ENCODE peak calls at places on chromosomes 12 and 14, in ten cellular contexts. X is neuronal stem cell; H is CD4-positive, CD25-positive, alpha-beta regulatory T cell; J is GM23248; N is foreskin keratinocyte; F is adipocyte; K is mesendoderm; G is left lung; D is mesenchymal stem cell; T is SJSA1. W is an unnamed sample. For H3K4me1, the result is how much of the 10 kb centered on the place peaks cover.

GRCh38 chr12:52147983-52148540 is 43.8 kb downstream of the KRT80 start:
- DNase-seq in X (no peak), H (no peak), J (no peak), N (peak), F (no peak), K (no peak), G (peak), D (no peak), T (peak), W (no peak)

GRCh38 chr14:93682459-93682858 is 105.8 kb downstream of the PRIMA1 start:
- DNase-seq in X (no peak), H (no peak), J (no peak), N (no peak), F (no peak), K (no peak), G (no peak), D (no peak), T (no peak), W (no peak)

GRCh38 chr12:1795221-1795784 is 25.1 kb upstream of the LRTM2 start:
- DNase-seq in X (no peak), H (no peak), J (no peak), N (no peak), F (no peak), K (peak), G (peak), D (no peak), T (no peak), W (no peak)

GRCh38 chr12:101795013-101795412 is 35.7 kb downstream of the GNPTAB start:
- DNase-seq in X (no peak), H (peak), J (no peak), N (no peak), F (no peak), K (no peak), G (no peak), D (no peak), T (no peak), W (no peak)

GRCh38 chr12:22672951-22673350 is 48.0 kb downstream of the ETNK1 start:
- DNase-seq in X (no peak), H (no peak), J (peak), N (peak), F (peak), K (no peak), G (no peak), D (peak), T (no peak), W (no peak)

GRCh38 chr14:52977798-52978197 is 26.9 kb upstream of the FERMT2 start:
- DNase-seq in X (no peak), H (no peak), J (no peak), N (no peak), F (no peak), K (no peak), G (no peak), D (no peak), T (no peak), W (no peak)

GRCh38 chr14:89270439-89271227 is 146.4 kb downstream of the FOXN3 start:
- DNase-seq in X (no peak), H (peak), J (no peak), N (peak), F (no peak), K (peak), G (no peak), D (no peak), T (no peak), W (no peak)

GRCh38 chr12:95790912-95791849 is 617 bp upstream of the NTN4 start:
- DNase-seq in X (peak), H (no peak), J (peak), N (peak), F (peak), K (peak), G (peak), D (peak), T (peak), W (peak)

GRCh38 chr14:104803280-104803915 is 2.5 kb downstream of the ZBTB42 start:
- DNase-seq in X (no peak), H (no peak), J (no peak), N (no peak), F (no peak), K (no peak), G (peak), D (no peak), T (no peak), W (no peak)

GRCh38 chr12:87376722-87377121 is 652.5 kb downstream of the C12orf50 start:
- DNase-seq in X (no peak), H (no peak), J (no peak), N (peak), F (no peak), K (no peak), G (no peak), D (no peak), T (no peak), W (no peak)

GRCh38 chr14:50000215-50001145 is 107.6 kb downstream of the ARF6 start:
- DNase-seq in X (no peak), H (peak), J (peak), N (peak), F (peak), K (peak), G (peak), D (peak), T (peak), W (peak)

GRCh38 chr14:104974665-104975390 is 3.3 kb downstream of the AHNAK2 start:
- DNase-seq in X (no peak), H (no peak), J (no peak), N (no peak), F (no peak), K (no peak), G (peak), D (no peak), T (no peak), W (no peak)

GRCh38 chr12:111166779-111167540 is 201.9 kb downstream of the PHETA1 start:
- DNase-seq in X (no peak), H (no peak), J (no peak), N (no peak), F (no peak), K (no peak), G (no peak), D (no peak), T (no peak), W (peak)

GRCh38 chr12:89709994-89710872 is 1.6 kb upstream of the ATP2B1 start:
- DNase-seq in X (no peak), H (no peak), J (peak), N (peak), F (peak), K (no peak), G (no peak), D (no peak), T (peak), W (peak)

GRCh38 chr12:49515266-49515665 is 23.6 kb upstream of the KCNH3 start:
- DNase-seq in X (no peak), H (no peak), J (peak), N (peak), F (peak), K (no peak), G (no peak), D (peak), T (peak), W (no peak)

GRCh38 chr14:24422694-24423531 is 6.6 kb downstream of the CBLN3 start:
- DNase-seq in X (no peak), H (no peak), J (no peak), N (no peak), F (no peak), K (no peak), G (no peak), D (no peak), T (no peak), W (no peak)

GRCh38 chr14:78848234-78848820 is 678.2 kb downstream of the NRXN3 start:
- DNase-seq in X (peak), H (peak), J (peak), N (peak), F (peak), K (peak), G (peak), D (peak), T (no peak), W (peak)

GRCh38 chr14:89171168-89171567 is 245.9 kb downstream of the FOXN3 start:
- DNase-seq in X (no peak), H (no peak), J (peak), N (no peak), F (peak), K (no peak), G (no peak), D (no peak), T (no peak), W (no peak)

DNA sequence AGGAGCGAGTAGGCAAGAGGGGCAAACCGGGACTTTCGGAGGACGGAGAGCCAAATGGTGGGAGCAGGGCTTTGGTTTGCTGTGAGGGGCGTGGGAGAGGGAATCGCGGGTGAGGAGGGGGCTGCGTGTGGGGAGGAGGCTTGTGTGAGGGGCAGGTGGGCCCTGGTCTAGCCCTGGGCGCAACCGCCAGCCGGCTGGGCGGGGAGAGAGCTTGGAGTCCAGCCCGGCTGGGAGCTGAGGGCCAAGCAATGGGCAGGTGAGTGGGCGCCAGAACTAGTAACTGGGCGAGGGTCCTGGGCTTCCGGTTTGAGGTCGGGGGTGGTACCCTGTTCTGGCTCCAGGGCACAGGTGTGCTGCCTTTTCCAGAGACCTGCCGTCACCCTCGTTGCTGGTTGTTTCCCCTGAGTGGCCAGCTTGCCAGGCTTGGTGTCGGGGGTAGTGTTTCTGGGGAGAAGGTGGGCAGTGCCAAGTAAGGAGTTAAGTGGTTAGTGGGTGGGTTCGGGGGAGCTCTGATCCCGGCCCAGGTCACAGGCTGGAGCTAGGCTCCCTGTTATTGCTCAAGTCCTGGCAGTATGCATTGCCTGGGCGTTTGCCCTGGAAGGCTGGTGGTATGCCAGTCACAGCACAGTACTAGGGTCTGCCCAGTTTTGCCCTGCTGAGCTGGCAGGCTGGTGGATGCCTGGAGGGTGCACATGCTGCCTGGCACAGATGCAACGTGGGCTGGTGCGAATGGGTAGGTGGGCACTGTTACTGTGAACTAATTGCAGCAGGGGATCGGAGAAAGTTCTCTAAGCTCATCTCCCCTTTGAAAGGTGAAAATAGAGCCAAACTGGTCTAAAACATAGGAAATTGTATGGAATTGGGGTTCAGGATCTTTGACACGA is 654 bp downstream of the CIPC start:
- DNase-seq in X (no peak), H (peak), J (peak), N (no peak), F (peak), K (no peak), G (peak), D (no peak), T (no peak), W (peak)
- H3K4me1 ChIP-seq in X (under half), H (under half), J (under half), N (under half), F (under half), K (under half), G (under half), D (under half), T (under half), W (under half)

GRCh38 chr12:80704430-80704829 is 3.0 kb upstream of the MYF6 start:
- DNase-seq in X (no peak), H (no peak), J (no peak), N (no peak), F (no peak), K (no peak), G (no peak), D (no peak), T (no peak), W (no peak)
- H3K4me1 ChIP-seq in X (under half), H (under half), J (under half), N (under half), F (under half), K (under half), G (under half), D (under half), T (under half), W (under half)

GRCh38 chr14:102277874-102278630 is 26.9 kb downstream of the MOK start:
- DNase-seq in X (no peak), H (no peak), J (no peak), N (no peak), F (no peak), K (no peak), G (no peak), D (no peak), T (no peak), W (no peak)

GRCh38 chr14:102279282-102279681 is 25.7 kb downstream of the MOK start:
- DNase-seq in X (no peak), H (no peak), J (no peak), N (no peak), F (no peak), K (no peak), G (no peak), D (no peak), T (no peak), W (no peak)

GRCh38 chr14:102280376-102280962 is 24.5 kb downstream of the MOK start:
- DNase-seq in X (no peak), H (no peak), J (peak), N (peak), F (peak), K (no peak), G (no peak), D (peak), T (peak), W (no peak)

GRCh38 chr14:102279688-102280348 is 25.1 kb downstream of the MOK start:
- DNase-seq in X (no peak), H (no peak), J (peak), N (peak), F (peak), K (peak), G (no peak), D (peak), T (peak), W (no peak)

DNA sequence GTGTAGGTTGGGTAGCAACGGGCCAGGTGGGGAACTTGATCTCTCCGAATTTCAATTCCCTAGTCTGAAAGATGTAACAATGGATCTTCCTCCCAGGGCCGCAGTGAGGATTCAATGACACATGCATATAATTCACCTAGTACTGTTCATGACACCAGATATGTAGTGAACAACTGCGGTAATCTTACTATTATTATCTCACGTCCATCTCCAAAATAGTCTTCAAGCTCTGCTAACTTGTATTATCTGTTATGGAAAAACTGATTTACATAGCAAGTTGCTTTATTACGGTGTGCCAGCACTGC is 26.4 kb downstream of the MOK start:
- DNase-seq in X (no peak), H (no peak), J (no peak), N (no peak), F (no peak), K (no peak), G (no peak), D (no peak), T (no peak), W (no peak)
- H3K4me1 ChIP-seq in X (under half), H (under half), J (half or more), N (under half), F (under half), K (under half), G (under half), D (under half), T (under half), W (under half)

DNA sequence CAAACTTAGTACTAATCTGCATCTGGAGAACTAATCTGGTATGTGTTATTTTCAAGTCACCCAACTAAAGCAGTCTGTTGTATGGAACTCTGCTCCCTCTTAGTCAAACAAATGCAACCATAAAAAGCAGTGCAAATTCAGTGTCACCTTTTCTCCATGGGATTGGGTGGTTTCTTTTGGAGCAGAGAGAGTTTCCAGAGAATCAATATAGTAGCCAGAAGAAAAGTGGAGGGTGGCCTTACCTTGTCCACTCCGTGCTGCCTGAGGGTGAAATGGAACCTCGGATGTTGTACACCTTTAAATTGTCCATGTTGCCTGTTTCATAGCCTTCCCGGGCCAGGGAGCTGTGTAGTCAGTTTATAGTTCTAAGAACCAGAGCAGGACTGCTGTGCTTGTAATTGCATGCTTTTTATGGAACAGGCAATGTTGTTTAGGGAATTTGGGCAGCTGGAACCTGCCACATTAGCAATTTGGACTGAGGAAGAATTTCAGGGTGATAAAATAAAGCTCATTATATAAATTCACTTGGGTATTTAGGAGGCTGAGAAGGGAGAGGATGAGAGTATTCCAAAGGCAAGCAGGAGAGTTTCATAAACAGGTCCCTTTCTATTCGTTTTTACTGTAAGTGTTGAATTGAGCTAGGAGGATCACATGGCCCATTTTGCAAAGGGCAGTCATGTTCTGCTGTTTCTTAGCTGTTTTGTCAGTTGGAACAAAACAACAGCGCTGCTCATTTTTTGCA is 60.5 kb downstream of the CRADD start:
- DNase-seq in X (no peak), H (no peak), J (peak), N (no peak), F (no peak), K (no peak), G (no peak), D (no peak), T (no peak), W (peak)
- H3K4me1 ChIP-seq in X (under half), H (under half), J (under half), N (under half), F (under half), K (under half), G (under half), D (under half), T (under half), W (under half)

GRCh38 chr12:75846102-75846501 is 185.5 kb downstream of the PHLDA1 start:
- DNase-seq in X (no peak), H (no peak), J (no peak), N (no peak), F (no peak), K (no peak), G (no peak), D (no peak), T (no peak), W (no peak)

GRCh38 chr12:75844985-75845384 is 186.6 kb downstream of the PHLDA1 start:
- DNase-seq in X (no peak), H (no peak), J (no peak), N (no peak), F (no peak), K (no peak), G (no peak), D (no peak), T (no peak), W (peak)

GRCh38 chr12:75850751-75851462 is 180.7 kb downstream of the PHLDA1 start:
- DNase-seq in X (no peak), H (no peak), J (peak), N (peak), F (peak), K (peak), G (no peak), D (peak), T (no peak), W (no peak)

GRCh38 chr12:75848961-75849360 is 182.6 kb downstream of the PHLDA1 start:
- DNase-seq in X (no peak), H (no peak), J (peak), N (no peak), F (no peak), K (no peak), G (no peak), D (no peak), T (no peak), W (no peak)

GRCh38 chr12:75848533-75848932 is 183.0 kb downstream of the PHLDA1 start:
- DNase-seq in X (no peak), H (no peak), J (peak), N (no peak), F (no peak), K (no peak), G (no peak), D (peak), T (no peak), W (no peak)
- H3K4me1 ChIP-seq in X (under half), H (under half), J (under half), N (under half), F (under half), K (under half), G (under half), D (under half), T (under half), W (under half)

DNA sequence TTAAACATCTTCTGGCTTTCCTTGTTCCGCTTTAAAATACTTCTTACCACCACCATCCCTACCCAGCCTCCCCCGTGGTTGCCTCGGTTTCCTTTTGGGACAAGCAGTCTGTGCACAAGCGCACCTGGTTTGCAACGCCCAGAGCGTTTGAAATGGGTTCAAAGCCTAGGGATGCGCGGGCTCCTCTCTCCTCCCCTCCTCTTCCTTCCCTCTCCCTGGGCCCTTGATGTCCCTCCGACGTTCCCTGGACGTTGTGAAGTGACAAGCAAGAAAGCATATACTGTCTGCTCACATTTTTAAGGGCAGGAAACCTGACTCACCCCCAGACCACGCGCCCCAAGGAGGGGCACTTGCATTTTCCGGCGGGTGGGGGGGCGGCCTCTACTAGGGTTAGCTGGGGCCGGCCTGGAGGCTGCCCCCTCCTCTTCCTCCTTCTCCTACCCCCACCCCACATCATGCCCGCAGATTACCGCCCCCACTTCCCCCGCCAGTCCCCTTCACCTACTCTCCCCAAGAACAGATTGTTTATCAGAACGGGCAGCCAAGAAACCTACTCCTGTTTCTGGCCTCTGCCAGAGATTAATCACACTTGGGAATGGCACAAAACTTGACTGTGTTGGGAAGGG is 9.5 kb upstream of the IRF2BPL start:
- DNase-seq in X (no peak), H (peak), J (peak), N (no peak), F (peak), K (no peak), G (peak), D (peak), T (peak), W (no peak)
- H3K4me1 ChIP-seq in X (half or more), H (half or more), J (half or more), N (under half), F (half or more), K (under half), G (half or more), D (under half), T (half or more), W (half or more)